ENCODE peak calls at places on chromosome 9, in six cellular contexts. V, M, S, U, X and B are unnamed samples.
A peak's percentile ranks its signal among the peaks of the same experiment; 100 is the strongest.

GRCh38 chr9:115604831-115605483 is 487.0 kb upstream of the TNC start:
- ATAC-seq in V (no peak), M (peak; percentile 31), S (no peak), U (peak; percentile 56), X (no peak), B (no peak)

GRCh38 chr9:132846918-132847515 is 31.1 kb downstream of the AK8 start:
- ATAC-seq in V (no peak), M (no peak), S (no peak), U (no peak), X (no peak), B (no peak)

GRCh38 chr9:134996591-134997530 is 79.1 kb upstream of the FCN1 start:
- ATAC-seq in V (no peak), M (no peak), S (no peak), U (no peak), X (no peak), B (no peak)

GRCh38 chr9:134855231-134855899 is 25.2 kb upstream of the FCN2 start:
- ATAC-seq in V (no peak), M (no peak), S (no peak), U (no peak), X (no peak), B (no peak)

GRCh38 chr9:71643330-71643729 is 125.0 kb downstream of the CEMIP2 start:
- ATAC-seq in V (no peak), M (no peak), S (no peak), U (no peak), X (no peak), B (no peak)

GRCh38 chr9:119801311-119801710 is 432.1 kb upstream of the BRINP1 start:
- ATAC-seq in V (no peak), M (no peak), S (no peak), U (no peak), X (no peak), B (peak; percentile 73)

GRCh38 chr9:83596899-83597504 is 25.9 kb upstream of the IDNK start:
- ATAC-seq in V (no peak), M (no peak), S (no peak), U (peak; percentile 70), X (peak; percentile 53), B (no peak)

GRCh38 chr9:120117081-120117480 is 462.9 kb downstream of the CDK5RAP2 start:
- ATAC-seq in V (no peak), M (no peak), S (no peak), U (no peak), X (no peak), B (no peak)

GRCh38 chr9:113695901-113696300 is 180.2 kb upstream of the ZNF618 start:
- ATAC-seq in V (no peak), M (no peak), S (no peak), U (no peak), X (no peak), B (no peak)

GRCh38 chr9:100295240-100295639 is 57.5 kb downstream of the TEX10 start:
- ATAC-seq in V (no peak), M (no peak), S (peak; percentile 56), U (no peak), X (no peak), B (no peak)

GRCh38 chr9:97615439-97616072 is 17.6 kb downstream of the TSTD2 start:
- ATAC-seq in V (peak; percentile 68), M (peak; percentile 55), S (peak; percentile 84), U (peak; percentile 71), X (peak; percentile 93), B (peak; percentile 71)

GRCh38 chr9:78769684-78770083 is 472.8 kb downstream of the PSAT1 start:
- ATAC-seq in V (peak; percentile 34), M (no peak), S (no peak), U (no peak), X (no peak), B (no peak)

GRCh38 chr9:89363921-89364663 is 45.8 kb downstream of the SECISBP2 start:
- ATAC-seq in V (no peak), M (no peak), S (peak; percentile 11), U (no peak), X (no peak), B (no peak)

GRCh38 chr9:87382902-87383301 is 114.8 kb upstream of the DAPK1 start:
- ATAC-seq in V (peak; percentile 49), M (no peak), S (no peak), U (no peak), X (no peak), B (peak; percentile 52)